ENCODE peak calls at places on chromosomes 13 and 19, in ten cellular contexts. L is ascending aorta; R is HepG2; X is RWPE1; T is substantia nigra; Y is CD8-positive, alpha-beta memory T cell; F is colonic mucosa; E is cardiac muscle cell; K is Peyer's patch; C is left ventricle myocardium inferior. I is an unnamed sample.

GRCh38 chr13:64675256-64675892 is 2554.8 kb downstream of the PCDH9 start:
- DNase-seq in T (no peak), X (peak; percentile 57), C (no peak), L (no peak), F (no peak), Y (no peak), K (no peak), E (peak; percentile 9), R (peak; percentile 32), I (no peak)

GRCh38 chr13:31072041-31072440 is 89.7 kb downstream of the HSPH1 start:
- DNase-seq in C (no peak), K (no peak), E (peak; percentile 52), L (no peak), T (no peak), F (no peak), Y (no peak), R (no peak), X (no peak), I (no peak)

GRCh38 chr13:80052286-80052685 is 288.6 kb downstream of the SPRY2 start:
- DNase-seq in X (no peak), F (no peak), L (no peak), C (no peak), K (no peak), E (no peak), T (no peak), Y (no peak), R (no peak), I (no peak)

GRCh38 chr13:113544071-113544891 is 40.3 kb upstream of the TFDP1 start:
- DNase-seq in T (no peak), L (no peak), E (no peak), F (no peak), X (no peak), C (no peak), R (peak; percentile 80), K (no peak), Y (no peak), I (no peak)

GRCh38 chr13:98484289-98485219 is 92.4 kb downstream of the STK24 start:
- DNase-seq in T (no peak), K (peak; percentile 31), Y (peak; percentile 63), F (peak; percentile 91), C (peak; percentile 51), R (peak; percentile 91), L (peak; percentile 87), X (peak; percentile 98), E (peak; percentile 87), I (peak; percentile 53)

GRCh38 chr19:35345671-35346111 is 2.0 kb upstream of the FFAR1 start:
- DNase-seq in L (no peak), T (no peak), Y (no peak), K (peak; percentile 20), X (no peak), C (no peak), R (no peak), F (no peak), E (no peak), I (no peak)

GRCh38 chr13:114131581-114132418 is 623 bp downstream of the RASA3 start:
- DNase-seq in F (no peak), T (no peak), Y (peak; percentile 50), K (peak; percentile 42), L (no peak), X (no peak), R (no peak), E (peak; percentile 58), C (peak; percentile 25), I (peak; percentile 58)

GRCh38 chr13:48831248-48831647 is 144.5 kb upstream of the FNDC3A start:
- DNase-seq in T (no peak), K (no peak), X (no peak), E (peak; percentile 10), R (no peak), Y (no peak), C (no peak), L (no peak), F (no peak), I (no peak)

GRCh38 chr19:11091343-11092153 is 2.3 kb downstream of the LDLR start:
- DNase-seq in E (peak; percentile 97), T (no peak), R (peak; percentile 94), X (peak; percentile 79), Y (peak; percentile 66), L (peak; percentile 60), C (no peak), K (peak; percentile 29), F (peak; percentile 79), I (peak; percentile 67)

GRCh38 chr19:3807574-3808354 is 21.6 kb upstream of the MATK start:
- DNase-seq in F (no peak), Y (no peak), X (no peak), T (no peak), L (no peak), K (no peak), E (no peak), R (no peak), C (no peak), I (no peak)

GRCh38 chr13:33228645-33229445 is 56.7 kb downstream of the STARD13 start:
- DNase-seq in K (no peak), C (no peak), R (peak; percentile 62), T (no peak), E (peak; percentile 67), F (peak; percentile 38), X (peak; percentile 48), Y (peak; percentile 20), L (no peak), I (peak; percentile 47)

GRCh38 chr13:110400786-110401533 is 93.9 kb downstream of the COL4A2 start:
- DNase-seq in E (peak; percentile 90), L (no peak), R (no peak), F (no peak), X (no peak), Y (no peak), C (no peak), T (no peak), K (no peak), I (no peak)

GRCh38 chr13:80074143-80074752 is 266.7 kb downstream of the SPRY2 start:
- DNase-seq in C (no peak), E (no peak), F (no peak), R (no peak), T (no peak), K (no peak), X (no peak), Y (no peak), L (no peak), I (no peak)

GRCh38 chr13:36973621-36974268 is 25.4 kb downstream of the ALG5 start:
- DNase-seq in X (no peak), E (no peak), Y (no peak), F (no peak), K (no peak), T (no peak), L (no peak), C (no peak), R (no peak), I (no peak)

DNA sequence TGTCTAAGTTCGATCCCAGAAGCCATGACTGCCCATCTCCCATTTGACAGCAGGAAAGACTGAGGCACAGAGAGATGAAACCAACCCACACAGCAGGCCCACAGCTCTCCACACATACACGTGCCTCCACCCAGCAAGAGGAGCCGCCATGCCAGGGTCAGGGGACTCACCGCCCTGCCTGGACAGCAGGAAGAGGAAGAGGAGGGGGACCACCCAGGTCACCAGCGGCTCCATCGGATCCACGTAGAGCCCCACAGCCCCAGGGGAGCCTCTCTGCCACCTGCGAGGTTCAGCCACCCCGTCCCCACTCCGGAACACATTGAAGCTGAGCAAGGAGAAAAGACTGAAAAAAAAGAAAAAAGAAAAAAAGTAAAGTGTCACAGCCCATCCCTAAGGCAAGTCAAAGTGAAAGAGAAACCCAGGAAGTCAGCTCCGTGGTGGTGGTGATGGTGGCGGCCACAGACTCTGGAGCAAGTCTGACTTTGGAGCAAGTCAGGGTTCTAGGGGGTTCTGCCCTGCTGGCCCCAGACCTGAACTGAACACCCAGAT is at the start of gene IL12RB1:
- DNase-seq in L (no peak), R (no peak), C (no peak), F (no peak), X (no peak), Y (peak; percentile 72), E (no peak), K (peak; percentile 74), T (no peak), I (peak; percentile 85)
- H3K27ac ChIP-seq in L (no peak within 1 kb of the TSS), R (no peak within 1 kb of the TSS), C (no peak within 1 kb of the TSS), F (peak within 1 kb of the TSS; percentile 37), X (peak within 1 kb of the TSS; percentile 73), Y (peak within 1 kb of the TSS; percentile 76), E (no peak within 1 kb of the TSS), K (peak within 1 kb of the TSS; percentile 54), T (peak within 1 kb of the TSS; percentile 75), I (peak within 1 kb of the TSS; percentile 86)

DNA sequence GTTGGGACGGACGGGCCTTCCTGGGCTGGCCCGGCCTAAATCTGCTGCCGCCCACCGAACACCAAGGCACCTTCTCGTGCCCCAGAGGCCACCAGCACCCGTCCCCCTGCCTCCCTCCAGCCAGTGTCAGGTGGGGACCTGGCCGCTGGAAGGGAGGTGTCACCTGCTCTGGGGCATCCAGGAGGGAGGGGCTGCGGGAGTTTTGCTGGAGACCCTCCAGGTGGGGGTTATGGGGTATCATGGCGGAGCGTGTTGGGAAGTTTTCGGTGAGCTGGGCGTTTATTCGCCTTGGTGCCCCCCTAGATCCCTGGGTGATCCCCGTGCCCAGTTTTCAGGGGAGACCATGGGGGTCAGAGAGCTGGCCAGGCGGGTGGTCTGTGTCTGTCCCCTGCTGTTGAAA is 9.7 kb downstream of the CSNK1G2 start:
- DNase-seq in X (no peak), R (no peak), L (no peak), Y (no peak), E (no peak), K (no peak), F (no peak), T (no peak), C (no peak), I (no peak)
- H3K27ac ChIP-seq in X (no peak overlapping the region), R (no peak overlapping the region), L (no peak overlapping the region), Y (no peak overlapping the region), E (no peak overlapping the region), K (no peak overlapping the region), F (no peak overlapping the region), T (no peak overlapping the region), C (no peak overlapping the region), I (no peak overlapping the region)

DNA sequence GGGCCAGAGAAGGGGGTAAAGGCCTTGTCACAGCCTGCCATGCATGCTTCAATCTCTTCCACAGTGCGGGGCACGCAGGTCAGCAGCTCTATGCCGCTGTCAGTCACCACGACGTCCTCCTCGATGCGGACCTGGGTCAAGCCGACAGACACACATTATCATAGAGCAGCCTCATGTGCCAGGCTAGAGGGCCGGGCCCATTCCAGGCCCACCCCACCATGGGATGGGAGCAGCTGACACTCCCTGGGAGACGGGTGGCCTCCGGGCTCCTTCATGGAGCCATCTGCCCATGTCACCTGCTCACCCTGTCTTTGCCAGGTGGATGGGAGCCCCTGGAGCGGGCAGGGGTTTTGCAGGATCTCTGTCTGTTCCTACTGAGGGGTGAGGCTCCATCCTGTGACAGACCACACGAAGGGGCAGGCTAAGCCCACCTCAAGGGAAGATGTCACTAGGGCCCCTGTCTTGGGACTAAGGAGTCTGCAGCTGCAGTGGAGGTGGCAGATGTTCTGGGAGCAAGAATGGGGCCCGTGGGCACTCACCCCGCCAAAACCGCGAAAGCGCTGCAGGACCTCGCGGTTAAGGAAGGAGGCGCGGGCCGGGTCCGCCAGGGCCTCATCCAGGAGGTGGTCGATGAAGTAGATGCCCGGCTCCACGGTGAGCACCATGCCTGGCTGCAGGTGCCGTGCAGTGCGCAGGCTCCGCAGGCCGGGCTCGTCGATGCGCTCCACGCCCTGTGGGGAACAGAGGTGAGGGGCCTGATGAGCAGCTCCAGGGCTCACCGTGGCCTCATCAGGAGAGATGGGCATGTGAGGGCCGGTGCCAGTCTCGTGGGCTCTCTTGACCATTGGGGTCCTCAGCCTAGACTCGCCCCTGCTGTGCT is 14.1 kb downstream of the CEBPG start:
- DNase-seq in Y (no peak), L (no peak), K (no peak), C (peak; percentile 12), E (no peak), F (no peak), T (no peak), R (no peak), X (no peak), I (no peak)
- H3K27ac ChIP-seq in Y (no peak overlapping the region), L (no peak overlapping the region), K (no peak overlapping the region), C (peak overlapping the region; percentile 87), E (no peak overlapping the region), F (no peak overlapping the region), T (no peak overlapping the region), R (no peak overlapping the region), X (peak overlapping the region; percentile 74), I (no peak overlapping the region)

GRCh38 chr19:28652790-28653189 is 560.2 kb downstream of the UQCRFS1 start:
- DNase-seq in X (no peak), R (no peak), Y (no peak), C (no peak), L (no peak), F (no peak), E (no peak), K (no peak), T (no peak), I (no peak)
- H3K27ac ChIP-seq in X (no peak overlapping the region), R (no peak overlapping the region), Y (no peak overlapping the region), C (no peak overlapping the region), L (no peak overlapping the region), F (no peak overlapping the region), E (no peak overlapping the region), K (no peak overlapping the region), T (peak overlapping the region; percentile 45), I (no peak overlapping the region)